ENCODE peak calls at places on chromosomes 16 and 17, in eight cellular contexts. R is A549, M is HepG2, D is esophagus muscularis mucosa, Y is upper lobe of left lung, U is stomach, I is SK-N-SH, J is tibial nerve. P is an unnamed sample.

GRCh38 chr17:74770498-74771318 is 5.4 kb downstream of the NAT9 start:
- DNase-seq in M (peak), R (peak), U (peak), D (no peak), Y (peak), I (peak), J (peak), P (no peak)

GRCh38 chr17:41322264-41322902 is 6.9 kb upstream of the KRTAP17-1 start:
- DNase-seq in Y (no peak), U (no peak), R (peak), D (no peak), I (peak), J (peak), M (peak), P (no peak)

GRCh38 chr16:68257251-68257905 is 6.9 kb upstream of the SLC7A6 start:
- DNase-seq in R (no peak), M (no peak), D (no peak), U (no peak), Y (no peak), I (no peak), J (no peak), P (no peak)

GRCh38 chr17:35404360-35404759 is 27.9 kb downstream of the SLFN12 start:
- DNase-seq in J (no peak), D (no peak), Y (no peak), I (no peak), M (peak), R (peak), U (no peak), P (no peak)

GRCh38 chr16:84937196-84937935 is 74.0 kb downstream of the ZDHHC7 start:
- DNase-seq in Y (no peak), M (no peak), R (no peak), U (no peak), J (no peak), I (no peak), D (no peak), P (no peak)

GRCh38 chr16:50602531-50603205 is 54.5 kb downstream of the NKD1 start:
- DNase-seq in D (no peak), Y (no peak), I (no peak), U (no peak), M (no peak), J (no peak), R (no peak), P (no peak)

GRCh38 chr17:1928976-1929375 is 96.2 kb downstream of the RTN4RL1 start:
- DNase-seq in J (no peak), R (no peak), I (no peak), Y (no peak), U (no peak), D (no peak), M (no peak), P (no peak)

GRCh38 chr16:89870440-89870839 is 3.0 kb upstream of the TCF25 start:
- DNase-seq in Y (no peak), J (no peak), U (no peak), M (no peak), I (no peak), R (no peak), D (no peak), P (no peak)

GRCh38 chr16:3047387-3047720 is 993 bp downstream of the MMP25 start:
- DNase-seq in I (no peak), U (no peak), R (no peak), D (no peak), J (no peak), Y (no peak), M (no peak), P (no peak)

GRCh38 chr17:58577696-58578095 is 63.3 kb upstream of the MTMR4 start:
- DNase-seq in U (peak), J (peak), I (peak), R (peak), Y (peak), M (peak), D (no peak), P (peak)

GRCh38 chr17:56995776-56996175 is 17.8 kb downstream of the SCPEP1 start:
- DNase-seq in M (no peak), D (no peak), U (no peak), I (no peak), Y (no peak), R (no peak), J (no peak), P (no peak)

GRCh38 chr17:81031571-81032550 is 3.1 kb upstream of the BAIAP2 start:
- DNase-seq in J (no peak), R (no peak), U (no peak), M (no peak), D (no peak), I (no peak), Y (peak), P (no peak)

DNA sequence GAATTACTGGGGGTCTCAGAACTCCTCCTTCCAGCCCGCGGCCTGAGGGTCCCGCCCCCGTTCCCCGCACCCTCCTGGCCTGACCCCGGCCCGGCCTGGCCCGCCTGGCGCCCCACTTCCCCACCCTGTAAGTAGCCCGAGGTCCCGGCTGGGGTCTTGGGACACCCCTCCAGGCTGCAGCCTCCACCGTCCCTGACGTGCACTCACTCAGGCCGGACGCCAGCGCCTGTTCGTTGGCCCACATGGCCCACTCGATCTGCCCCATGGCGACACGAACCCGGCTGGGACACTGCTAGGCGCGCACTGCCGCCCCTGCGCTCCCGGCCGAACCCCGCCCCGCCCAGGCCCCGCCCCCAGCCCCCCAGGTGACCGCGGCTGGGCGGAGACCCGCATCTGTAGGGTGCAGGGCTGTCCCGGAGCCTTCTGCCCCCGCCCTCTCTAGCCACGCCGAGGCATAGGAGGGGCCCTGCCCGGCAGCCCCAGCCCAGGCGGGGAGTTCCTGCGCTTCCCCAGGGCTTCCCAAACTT is at the start of gene CYBA:
- DNase-seq in J (peak), I (peak), M (peak), U (peak), Y (peak), D (peak), R (peak), P (no peak)
- TF ChIP-seq EP300 in J (no peak), I (no peak), M (no peak), U (no peak), Y (no peak), D (no peak), R (no peak), P (no peak)

DNA sequence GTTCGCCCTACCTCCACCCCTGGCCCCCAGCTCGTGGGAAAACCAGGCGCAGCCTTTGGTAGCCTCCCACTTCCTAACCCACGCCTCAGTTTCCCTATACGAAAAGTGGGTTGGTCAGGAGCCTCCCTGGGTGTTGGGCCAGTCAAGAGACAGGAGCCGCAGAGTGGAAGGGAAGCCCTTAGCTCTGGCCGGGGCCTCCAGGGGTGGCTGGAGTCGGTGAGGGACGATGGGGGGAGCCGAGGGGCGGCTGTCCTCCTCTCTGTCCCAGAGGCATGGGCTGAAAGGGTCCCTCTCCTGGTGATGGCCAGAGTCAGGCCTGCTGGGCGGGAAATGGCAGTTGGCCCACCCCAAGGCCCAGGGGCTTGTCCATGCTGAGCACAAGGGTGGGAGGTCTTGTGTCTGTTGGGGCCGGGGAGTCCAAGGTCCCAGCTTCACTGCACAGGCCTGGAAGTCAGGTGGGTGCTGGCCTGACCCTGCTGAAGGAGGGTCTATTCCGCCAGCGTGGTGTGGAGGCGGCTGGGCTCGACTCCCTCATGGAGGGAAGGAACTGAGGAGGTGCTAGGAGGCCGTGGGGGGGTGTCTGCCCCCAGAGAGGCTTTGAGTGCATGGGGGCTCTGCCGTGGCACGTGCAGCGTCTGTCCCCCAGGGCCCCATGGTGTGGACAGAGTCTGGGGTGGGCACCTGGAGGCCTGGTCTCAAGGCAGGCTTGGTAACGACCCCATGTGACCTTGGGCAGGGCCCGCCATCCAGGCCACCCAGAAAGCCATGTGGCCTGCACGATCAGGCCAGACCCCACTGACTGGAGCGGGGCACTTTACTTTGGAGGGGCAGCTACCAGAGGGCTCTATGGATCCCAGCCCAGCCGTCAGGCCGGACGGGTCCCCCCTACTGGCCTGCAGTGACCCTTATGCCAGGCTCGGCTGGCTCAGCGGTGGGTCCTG is 1.1 kb downstream of the SLC16A3 start:
- DNase-seq in U (no peak), M (peak), I (no peak), R (peak), D (no peak), J (no peak), Y (no peak), P (no peak)
- H3K4me3 ChIP-seq in U (peak), M (peak), I (peak), R (peak), D (peak), J (peak), Y (peak), P (peak)

DNA sequence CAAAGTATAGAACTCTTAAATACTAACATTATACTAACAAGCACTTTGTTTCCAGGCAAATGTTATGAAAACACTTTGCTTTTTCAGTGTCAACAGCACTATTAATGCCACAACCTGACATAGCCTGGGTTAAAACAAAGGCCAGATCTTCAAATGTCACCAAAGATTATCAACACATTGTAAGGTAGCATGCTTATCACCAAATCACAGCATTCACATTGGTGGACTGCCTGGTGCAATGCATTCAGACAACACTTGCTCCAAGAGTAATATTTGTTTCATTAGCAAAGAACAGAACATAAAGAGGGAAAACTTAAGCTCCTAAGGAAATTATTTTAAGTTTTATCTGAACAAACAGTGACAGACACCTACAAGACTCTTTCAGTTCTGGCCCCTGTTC is 1361.2 kb downstream of the CDH8 start:
- DNase-seq in D (no peak), Y (no peak), J (no peak), M (no peak), R (no peak), U (no peak), I (no peak), P (no peak)
- TF ChIP-seq EP300 in D (no peak), Y (no peak), J (no peak), M (no peak), R (no peak), U (no peak), I (no peak), P (no peak)

DNA sequence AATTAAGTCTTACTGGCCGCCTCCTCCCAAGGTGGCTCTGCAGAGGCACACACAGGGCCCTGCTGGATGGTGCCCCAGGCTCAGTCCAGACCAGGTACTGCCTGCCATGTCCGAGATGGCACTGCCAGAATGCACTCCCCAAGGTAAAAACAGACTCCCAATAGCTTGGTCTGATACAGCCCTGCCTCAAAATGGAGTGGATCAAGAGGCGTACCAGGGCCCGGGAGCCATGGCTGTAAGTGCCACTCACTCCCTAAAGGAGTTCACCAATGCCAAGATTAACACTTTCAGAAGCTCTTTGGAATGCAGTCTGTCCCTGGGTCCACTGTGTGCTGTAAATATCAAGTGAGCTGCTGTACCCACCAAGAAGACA is 576 bp upstream of the MYO18A start:
- DNase-seq in M (no peak), R (no peak), U (no peak), Y (no peak), J (no peak), D (no peak), I (no peak), P (no peak)
- H3K4me3 ChIP-seq in M (peak), R (peak), U (peak), Y (no peak), J (peak), D (peak), I (peak), P (peak)

GRCh38 chr17:32536736-32537646 is 50.2 kb downstream of the CDK5R1 start:
- DNase-seq in I (no peak), Y (no peak), D (no peak), R (no peak), M (no peak), J (no peak), U (no peak), P (no peak)
- TF ChIP-seq EP300 in I (no peak), Y (no peak), D (no peak), R (no peak), M (no peak), J (no peak), U (no peak), P (no peak)

GRCh38 chr17:79794659-79795511 is 2.0 kb downstream of the CBX8 start:
- DNase-seq in M (no peak), U (no peak), D (no peak), Y (no peak), R (no peak), J (no peak), I (no peak), P (no peak)

GRCh38 chr17:79791354-79792123 is 5.3 kb downstream of the CBX8 start:
- DNase-seq in I (peak), U (no peak), D (no peak), M (no peak), J (no peak), R (no peak), Y (no peak), P (no peak)

GRCh38 chr17:79792371-79792871 is 4.5 kb downstream of the CBX8 start:
- DNase-seq in U (no peak), R (no peak), D (no peak), I (peak), M (no peak), Y (no peak), J (no peak), P (no peak)

GRCh38 chr17:79793924-79794304 is 3.0 kb downstream of the CBX8 start:
- DNase-seq in I (peak), M (no peak), R (peak), J (no peak), D (no peak), U (no peak), Y (no peak), P (peak)

GRCh38 chr17:79792984-79793923 is 3.6 kb downstream of the CBX8 start:
- DNase-seq in U (no peak), J (no peak), Y (no peak), M (no peak), D (no peak), R (peak), I (peak), P (peak)
- H3K4me3 ChIP-seq in U (peak), J (peak), Y (no peak), M (no peak), D (peak), R (peak), I (no peak), P (no peak)

DNA sequence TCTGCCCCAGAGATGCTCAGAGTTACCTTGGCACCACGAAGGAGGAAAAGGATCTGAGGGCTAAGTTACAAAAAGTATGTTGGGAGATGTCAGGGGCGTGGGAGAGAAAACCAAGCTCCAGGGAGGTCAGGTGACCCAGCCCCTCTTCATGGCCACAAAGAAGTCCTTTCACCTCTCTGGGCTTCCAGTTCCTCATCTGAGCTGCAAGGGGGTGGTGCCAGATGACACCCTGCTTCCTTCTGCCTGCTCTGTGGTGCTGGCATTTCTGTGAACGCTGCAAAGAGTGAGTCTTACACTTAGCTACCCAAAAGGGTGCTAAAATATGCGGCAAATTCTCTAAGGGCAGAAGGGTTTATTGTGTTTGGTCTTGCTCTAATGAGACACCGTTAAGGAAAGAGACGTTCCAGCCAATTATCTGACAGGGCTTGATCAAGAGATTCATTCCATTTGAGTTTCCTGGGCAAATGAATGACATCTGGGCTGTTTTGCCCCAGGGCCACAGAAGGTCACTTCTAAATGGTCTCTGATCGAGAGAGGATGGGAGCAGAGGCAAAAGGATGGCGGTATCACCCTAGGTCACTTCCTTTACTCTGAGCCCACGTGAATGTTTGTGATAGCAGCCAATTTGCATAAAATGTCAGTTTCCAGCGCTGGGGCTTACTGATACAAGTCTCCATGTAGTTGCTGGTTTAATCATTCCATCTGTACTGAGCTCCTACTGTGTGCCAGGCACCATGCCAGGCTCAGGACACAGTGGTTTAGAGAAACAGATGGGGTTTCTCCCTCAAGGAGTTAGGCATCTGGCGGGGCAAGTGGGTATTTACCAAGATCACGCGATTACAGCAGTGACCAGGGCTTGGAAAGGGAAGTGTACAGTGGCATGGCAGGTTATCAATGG is 210.3 kb downstream of the KATNIP start:
- DNase-seq in R (no peak), Y (peak), I (peak), D (no peak), M (no peak), U (no peak), J (no peak), P (no peak)
- TF ChIP-seq EP300 in R (no peak), Y (no peak), I (peak), D (no peak), M (no peak), U (no peak), J (no peak), P (no peak)

GRCh38 chr16:58494981-58495860 is 4.7 kb upstream of the NDRG4 start:
- DNase-seq in U (peak), Y (no peak), I (peak), J (peak), R (peak), M (peak), D (no peak), P (peak)

GRCh38 chr16:58493756-58494431 is 6.0 kb upstream of the NDRG4 start:
- DNase-seq in D (no peak), M (no peak), U (no peak), I (no peak), J (no peak), R (no peak), Y (no peak), P (no peak)

GRCh38 chr16:58497935-58498334 is 2.0 kb upstream of the NDRG4 start:
- DNase-seq in U (no peak), J (no peak), I (no peak), D (no peak), Y (no peak), R (no peak), M (no peak), P (no peak)

GRCh38 chr16:58497468-58497867 is 2.5 kb upstream of the NDRG4 start:
- DNase-seq in D (no peak), R (no peak), I (no peak), J (no peak), M (no peak), U (no peak), Y (no peak), P (no peak)

GRCh38 chr16:58495861-58496331 is 4.0 kb upstream of the NDRG4 start:
- DNase-seq in R (no peak), M (no peak), U (no peak), J (no peak), I (no peak), D (no peak), Y (no peak), P (no peak)
- H3K4me3 ChIP-seq in R (no peak), M (no peak), U (no peak), J (no peak), I (no peak), D (no peak), Y (no peak), P (no peak)

GRCh38 chr17:12409082-12409481 is 256.6 kb upstream of the MYOCD start:
- DNase-seq in R (no peak), I (no peak), U (no peak), M (no peak), Y (no peak), J (no peak), D (no peak), P (no peak)

GRCh38 chr17:12402963-12403622 is 262.6 kb upstream of the MYOCD start:
- DNase-seq in M (no peak), Y (no peak), J (no peak), D (no peak), U (no peak), R (peak), I (no peak), P (no peak)

GRCh38 chr17:12407495-12407894 is 258.2 kb upstream of the MYOCD start:
- DNase-seq in Y (no peak), R (no peak), M (no peak), U (no peak), D (no peak), J (no peak), I (no peak), P (no peak)

GRCh38 chr17:12403881-12404398 is 261.8 kb upstream of the MYOCD start:
- DNase-seq in Y (no peak), M (no peak), U (no peak), D (no peak), I (no peak), J (no peak), R (no peak), P (no peak)

GRCh38 chr17:12406623-12407228 is 259.0 kb upstream of the MYOCD start:
- DNase-seq in M (no peak), Y (no peak), D (peak), R (no peak), I (no peak), J (no peak), U (no peak), P (no peak)
- TF ChIP-seq EP300 in M (no peak), Y (no peak), D (no peak), R (no peak), I (no peak), J (no peak), U (no peak), P (no peak)

DNA sequence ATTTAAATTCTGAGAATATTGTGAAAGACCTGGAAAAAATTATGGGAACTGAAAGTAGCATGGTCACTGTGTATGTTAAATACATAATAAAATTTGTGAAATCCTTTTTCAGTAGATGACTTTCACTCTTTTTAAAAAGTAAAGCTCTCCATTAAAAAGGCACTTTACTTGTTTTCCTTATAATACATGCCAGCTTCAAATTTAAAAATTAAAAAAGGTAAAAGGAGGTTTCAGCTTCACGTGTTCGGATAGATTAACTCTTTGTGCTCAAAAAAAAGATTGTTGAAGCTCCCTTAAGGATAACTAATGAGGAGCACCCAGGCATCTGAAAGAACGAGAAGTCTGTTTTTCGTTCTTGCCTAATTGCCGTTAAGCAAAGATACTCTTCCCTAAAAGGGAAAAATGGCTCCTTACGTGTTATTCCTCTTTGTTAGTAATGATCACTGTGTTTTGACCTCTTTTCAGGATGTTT is 87.8 kb downstream of the TUBD1 start:
- DNase-seq in R (peak), M (no peak), D (no peak), Y (no peak), J (no peak), U (no peak), I (peak), P (no peak)
- H3K4me3 ChIP-seq in R (peak), M (no peak), D (peak), Y (no peak), J (peak), U (peak), I (peak), P (no peak)